ENCODE peak calls at places on chromosomes 4 and X, in nine cellular contexts. One of them, this sample, is unnamed.

GRCh38 chr4:139330283-139330682 is 28.0 kb upstream of the NDUFC1 start:
- DNase-seq in suprapubic skin: no peak
- DNase-seq in GM12865: no peak
- DNase-seq in vagina: no peak
- DNase-seq in upper lobe of left lung: no peak
- DNase-seq in fibroblast of pulmonary artery: no peak
- DNase-seq in astrocyte of the spinal cord: no peak
- DNase-seq in fibroblast of mammary gland: no peak
- DNase-seq in right atrium auricular region: no peak
- DNase-seq in this sample: no peak

GRCh38 chrX:50747471-50747900 is 66.5 kb downstream of the SHROOM4 start:
- DNase-seq in suprapubic skin: no peak
- DNase-seq in GM12865: peak; percentile 10
- DNase-seq in vagina: no peak
- DNase-seq in upper lobe of left lung: no peak
- DNase-seq in fibroblast of pulmonary artery: no peak
- DNase-seq in astrocyte of the spinal cord: peak; percentile 17
- DNase-seq in fibroblast of mammary gland: peak; percentile 30
- DNase-seq in right atrium auricular region: no peak
- DNase-seq in this sample: peak; percentile 36

GRCh38 chrX:75115707-75116413 is 40.2 kb downstream of the ABCB7 start:
- DNase-seq in suprapubic skin: no peak
- DNase-seq in GM12865: no peak
- DNase-seq in vagina: no peak
- DNase-seq in upper lobe of left lung: no peak
- DNase-seq in fibroblast of pulmonary artery: no peak
- DNase-seq in astrocyte of the spinal cord: no peak
- DNase-seq in fibroblast of mammary gland: no peak
- DNase-seq in right atrium auricular region: no peak
- DNase-seq in this sample: no peak

GRCh38 chr4:25908491-25908901 is 5.5 kb upstream of the SMIM20 start:
- DNase-seq in suprapubic skin: no peak
- DNase-seq in GM12865: no peak
- DNase-seq in vagina: no peak
- DNase-seq in upper lobe of left lung: no peak
- DNase-seq in fibroblast of pulmonary artery: peak; percentile 88
- DNase-seq in astrocyte of the spinal cord: peak; percentile 94
- DNase-seq in fibroblast of mammary gland: peak; percentile 99
- DNase-seq in right atrium auricular region: no peak
- DNase-seq in this sample: peak; percentile 90

GRCh38 chrX:3094261-3094660 is 53.0 kb downstream of the ARSF start:
- DNase-seq in suprapubic skin: no peak
- DNase-seq in GM12865: no peak
- DNase-seq in vagina: no peak
- DNase-seq in upper lobe of left lung: no peak
- DNase-seq in fibroblast of pulmonary artery: peak; percentile 3
- DNase-seq in astrocyte of the spinal cord: no peak
- DNase-seq in fibroblast of mammary gland: peak; percentile 1
- DNase-seq in right atrium auricular region: no peak
- DNase-seq in this sample: no peak

GRCh38 chr4:24213936-24214335 is 324.1 kb upstream of the PPARGC1A start:
- DNase-seq in suprapubic skin: no peak
- DNase-seq in GM12865: no peak
- DNase-seq in vagina: no peak
- DNase-seq in upper lobe of left lung: no peak
- DNase-seq in fibroblast of pulmonary artery: no peak
- DNase-seq in astrocyte of the spinal cord: no peak
- DNase-seq in fibroblast of mammary gland: no peak
- DNase-seq in right atrium auricular region: no peak
- DNase-seq in this sample: no peak

GRCh38 chr4:153595894-153596601 is 88.0 kb upstream of the TLR2 start:
- DNase-seq in suprapubic skin: no peak
- DNase-seq in GM12865: no peak
- DNase-seq in vagina: no peak
- DNase-seq in upper lobe of left lung: no peak
- DNase-seq in fibroblast of pulmonary artery: no peak
- DNase-seq in astrocyte of the spinal cord: no peak
- DNase-seq in fibroblast of mammary gland: no peak
- DNase-seq in right atrium auricular region: no peak
- DNase-seq in this sample: no peak

GRCh38 chrX:133681416-133681815 is 266.1 kb upstream of the GPC4 start:
- DNase-seq in suprapubic skin: no peak
- DNase-seq in GM12865: no peak
- DNase-seq in vagina: no peak
- DNase-seq in upper lobe of left lung: no peak
- DNase-seq in fibroblast of pulmonary artery: no peak
- DNase-seq in astrocyte of the spinal cord: no peak
- DNase-seq in fibroblast of mammary gland: no peak
- DNase-seq in right atrium auricular region: no peak
- DNase-seq in this sample: no peak

GRCh38 chr4:40256329-40256728 is 59.5 kb downstream of the RHOH start:
- DNase-seq in suprapubic skin: no peak
- DNase-seq in GM12865: no peak
- DNase-seq in vagina: no peak
- DNase-seq in upper lobe of left lung: no peak
- DNase-seq in fibroblast of pulmonary artery: no peak
- DNase-seq in astrocyte of the spinal cord: no peak
- DNase-seq in fibroblast of mammary gland: no peak
- DNase-seq in right atrium auricular region: no peak
- DNase-seq in this sample: no peak

GRCh38 chr4:117085185-117085701 is at the start of gene TRAM1L1:
- DNase-seq in suprapubic skin: peak; percentile 78
- DNase-seq in GM12865: no peak
- DNase-seq in vagina: no peak
- DNase-seq in upper lobe of left lung: peak; percentile 89
- DNase-seq in fibroblast of pulmonary artery: peak; percentile 54
- DNase-seq in astrocyte of the spinal cord: peak; percentile 79
- DNase-seq in fibroblast of mammary gland: peak; percentile 51
- DNase-seq in right atrium auricular region: peak; percentile 67
- DNase-seq in this sample: peak; percentile 66

GRCh38 chr4:11783588-11783987 is 354.9 kb upstream of the HS3ST1 start:
- DNase-seq in suprapubic skin: no peak
- DNase-seq in GM12865: no peak
- DNase-seq in vagina: no peak
- DNase-seq in upper lobe of left lung: no peak
- DNase-seq in fibroblast of pulmonary artery: no peak
- DNase-seq in astrocyte of the spinal cord: no peak
- DNase-seq in fibroblast of mammary gland: no peak
- DNase-seq in right atrium auricular region: no peak
- DNase-seq in this sample: no peak

GRCh38 chr4:7960790-7961655 is 21.4 kb upstream of the AFAP1 start:
- DNase-seq in suprapubic skin: no peak
- DNase-seq in GM12865: peak; percentile 41
- DNase-seq in vagina: no peak
- DNase-seq in upper lobe of left lung: no peak
- DNase-seq in fibroblast of pulmonary artery: peak; percentile 99
- DNase-seq in astrocyte of the spinal cord: peak; percentile 99
- DNase-seq in fibroblast of mammary gland: peak; percentile 100
- DNase-seq in right atrium auricular region: no peak
- DNase-seq in this sample: peak; percentile 98

GRCh38 chr4:523601-524000 is 24.6 kb downstream of the PIGG start:
- DNase-seq in suprapubic skin: no peak
- DNase-seq in GM12865: no peak
- DNase-seq in vagina: no peak
- DNase-seq in upper lobe of left lung: peak; percentile 54
- DNase-seq in fibroblast of pulmonary artery: no peak
- DNase-seq in astrocyte of the spinal cord: no peak
- DNase-seq in fibroblast of mammary gland: no peak
- DNase-seq in right atrium auricular region: no peak
- DNase-seq in this sample: no peak

GRCh38 chr4:55258152-55258863 is 87.7 kb upstream of the SRD5A3 start:
- DNase-seq in suprapubic skin: no peak
- DNase-seq in GM12865: no peak
- DNase-seq in vagina: no peak
- DNase-seq in upper lobe of left lung: no peak
- DNase-seq in fibroblast of pulmonary artery: peak; percentile 61
- DNase-seq in astrocyte of the spinal cord: no peak
- DNase-seq in fibroblast of mammary gland: peak; percentile 54
- DNase-seq in right atrium auricular region: no peak
- DNase-seq in this sample: peak; percentile 40

GRCh38 chr4:64682481-64682880 is 273.2 kb upstream of the TECRL start:
- DNase-seq in suprapubic skin: no peak
- DNase-seq in GM12865: no peak
- DNase-seq in vagina: no peak
- DNase-seq in upper lobe of left lung: no peak
- DNase-seq in fibroblast of pulmonary artery: no peak
- DNase-seq in astrocyte of the spinal cord: no peak
- DNase-seq in fibroblast of mammary gland: no peak
- DNase-seq in right atrium auricular region: no peak
- DNase-seq in this sample: no peak

GRCh38 chr4:185991750-185992149 is 77.2 kb upstream of the TLR3 start:
- DNase-seq in suprapubic skin: no peak
- DNase-seq in GM12865: peak; percentile 33
- DNase-seq in vagina: no peak
- DNase-seq in upper lobe of left lung: no peak
- DNase-seq in fibroblast of pulmonary artery: no peak
- DNase-seq in astrocyte of the spinal cord: no peak
- DNase-seq in fibroblast of mammary gland: no peak
- DNase-seq in right atrium auricular region: no peak
- DNase-seq in this sample: no peak

GRCh38 chr4:83112678-83113428 is 1.7 kb downstream of the PLAC8 start:
- DNase-seq in suprapubic skin: no peak
- DNase-seq in GM12865: peak; percentile 57
- DNase-seq in vagina: no peak
- DNase-seq in upper lobe of left lung: no peak
- DNase-seq in fibroblast of pulmonary artery: no peak
- DNase-seq in astrocyte of the spinal cord: peak; percentile 36
- DNase-seq in fibroblast of mammary gland: no peak
- DNase-seq in right atrium auricular region: no peak
- DNase-seq in this sample: no peak

GRCh38 chr4:140754918-140755810 is 1.0 kb downstream of the TBC1D9 start:
- DNase-seq in suprapubic skin: no peak
- DNase-seq in GM12865: no peak
- DNase-seq in vagina: no peak
- DNase-seq in upper lobe of left lung: no peak
- DNase-seq in fibroblast of pulmonary artery: peak; percentile 27
- DNase-seq in astrocyte of the spinal cord: no peak
- DNase-seq in fibroblast of mammary gland: no peak
- DNase-seq in right atrium auricular region: no peak
- DNase-seq in this sample: peak; percentile 39
- TF ChIP-seq CTCF in suprapubic skin: no peak
- TF ChIP-seq CTCF in GM12865: no peak
- TF ChIP-seq CTCF in vagina: no peak
- TF ChIP-seq CTCF in upper lobe of left lung: no peak
- TF ChIP-seq CTCF in fibroblast of pulmonary artery: no peak
- TF ChIP-seq CTCF in astrocyte of the spinal cord: no peak
- TF ChIP-seq CTCF in fibroblast of mammary gland: no peak
- TF ChIP-seq CTCF in right atrium auricular region: no peak
- TF ChIP-seq CTCF in this sample: no peak

GRCh38 chrX:49310371-49310770 is 6.9 kb downstream of the GAGE10 start:
- DNase-seq in suprapubic skin: no peak
- DNase-seq in GM12865: no peak
- DNase-seq in vagina: no peak
- DNase-seq in upper lobe of left lung: no peak
- DNase-seq in fibroblast of pulmonary artery: no peak
- DNase-seq in astrocyte of the spinal cord: no peak
- DNase-seq in fibroblast of mammary gland: no peak
- DNase-seq in right atrium auricular region: peak; percentile 54
- DNase-seq in this sample: no peak

GRCh38 chrX:49308604-49309269 is 5.3 kb downstream of the GAGE10 start:
- DNase-seq in suprapubic skin: no peak
- DNase-seq in GM12865: no peak
- DNase-seq in vagina: no peak
- DNase-seq in upper lobe of left lung: no peak
- DNase-seq in fibroblast of pulmonary artery: peak; percentile 44
- DNase-seq in astrocyte of the spinal cord: peak; percentile 8
- DNase-seq in fibroblast of mammary gland: peak; percentile 9
- DNase-seq in right atrium auricular region: peak; percentile 60
- DNase-seq in this sample: peak; percentile 48

DNA sequence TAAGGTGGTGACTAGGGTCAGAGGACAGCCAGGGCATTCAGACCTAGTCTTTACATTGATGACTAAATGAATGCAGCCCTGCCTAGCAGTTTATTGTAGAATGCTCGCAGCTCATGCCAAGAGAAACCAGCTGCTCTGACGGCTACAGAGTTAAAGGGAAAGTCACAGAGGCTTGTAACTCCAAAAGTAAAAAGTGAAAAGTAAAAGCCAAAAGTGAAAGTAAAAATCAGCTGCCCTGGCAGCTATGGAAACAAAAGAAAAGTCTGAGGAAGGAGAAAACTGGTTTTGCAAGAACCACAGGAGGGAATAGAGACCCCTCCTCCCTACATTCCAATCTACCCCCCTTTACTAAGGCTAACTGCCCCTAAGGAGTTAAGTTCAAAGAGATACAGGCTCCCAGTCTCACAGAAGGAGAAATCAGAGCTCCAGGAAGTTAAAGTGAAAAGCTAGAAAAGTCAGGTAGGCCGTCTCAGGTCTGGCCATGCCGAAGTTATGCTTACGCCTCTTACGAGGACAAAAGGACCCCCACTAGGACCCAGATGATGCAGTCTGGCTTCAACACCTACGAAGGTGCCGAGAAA is 6.0 kb downstream of the GAGE10 start:
- DNase-seq in suprapubic skin: no peak
- DNase-seq in GM12865: no peak
- DNase-seq in vagina: no peak
- DNase-seq in upper lobe of left lung: no peak
- DNase-seq in fibroblast of pulmonary artery: peak; percentile 39
- DNase-seq in astrocyte of the spinal cord: peak; percentile 31
- DNase-seq in fibroblast of mammary gland: peak; percentile 38
- DNase-seq in right atrium auricular region: peak; percentile 52
- DNase-seq in this sample: peak; percentile 36
- H3K4me3 ChIP-seq in suprapubic skin: peak overlapping the region; percentile 42
- H3K4me3 ChIP-seq in GM12865: no peak overlapping the region
- H3K4me3 ChIP-seq in vagina: peak overlapping the region; percentile 43
- H3K4me3 ChIP-seq in upper lobe of left lung: no peak overlapping the region
- H3K4me3 ChIP-seq in fibroblast of pulmonary artery: peak overlapping the region; percentile 40
- H3K4me3 ChIP-seq in astrocyte of the spinal cord: no peak overlapping the region
- H3K4me3 ChIP-seq in fibroblast of mammary gland: peak overlapping the region; percentile 25
- H3K4me3 ChIP-seq in right atrium auricular region: peak overlapping the region; percentile 25
- H3K4me3 ChIP-seq in this sample: peak overlapping the region; percentile 44

DNA sequence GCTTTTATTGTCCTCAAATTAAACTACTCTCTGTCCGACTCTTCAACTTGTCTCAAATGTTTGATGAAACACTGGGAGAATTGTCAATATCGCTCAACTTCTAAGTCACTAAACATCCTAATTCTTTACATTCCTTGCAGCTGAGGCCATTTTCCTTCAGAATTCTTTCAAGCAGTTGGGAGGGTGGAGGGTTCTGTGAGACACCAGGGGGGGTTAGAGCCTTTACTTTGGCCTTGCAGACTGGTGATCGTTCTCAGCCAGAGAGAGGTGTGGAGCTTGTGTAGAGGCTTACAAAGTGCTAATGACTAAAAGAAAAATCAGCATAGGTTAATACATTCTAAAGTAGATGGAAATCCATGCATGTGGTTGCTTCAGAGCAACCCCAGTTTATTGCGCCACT is 21.3 kb upstream of the SOX3 start:
- DNase-seq in suprapubic skin: no peak
- DNase-seq in GM12865: no peak
- DNase-seq in vagina: no peak
- DNase-seq in upper lobe of left lung: no peak
- DNase-seq in fibroblast of pulmonary artery: peak; percentile 1
- DNase-seq in astrocyte of the spinal cord: peak; percentile 39
- DNase-seq in fibroblast of mammary gland: no peak
- DNase-seq in right atrium auricular region: no peak
- DNase-seq in this sample: no peak
- TF ChIP-seq CTCF in suprapubic skin: no peak
- TF ChIP-seq CTCF in GM12865: no peak
- TF ChIP-seq CTCF in vagina: no peak
- TF ChIP-seq CTCF in upper lobe of left lung: no peak
- TF ChIP-seq CTCF in fibroblast of pulmonary artery: no peak
- TF ChIP-seq CTCF in astrocyte of the spinal cord: no peak
- TF ChIP-seq CTCF in fibroblast of mammary gland: no peak
- TF ChIP-seq CTCF in right atrium auricular region: no peak
- TF ChIP-seq CTCF in this sample: no peak

GRCh38 chrX:1411331-1411730 is 19.4 kb upstream of the SLC25A6 start:
- DNase-seq in suprapubic skin: peak; percentile 40
- DNase-seq in GM12865: no peak
- DNase-seq in vagina: no peak
- DNase-seq in upper lobe of left lung: no peak
- DNase-seq in fibroblast of pulmonary artery: no peak
- DNase-seq in astrocyte of the spinal cord: no peak
- DNase-seq in fibroblast of mammary gland: no peak
- DNase-seq in right atrium auricular region: no peak
- DNase-seq in this sample: no peak
- H3K4me3 ChIP-seq in suprapubic skin: no peak overlapping the region
- H3K4me3 ChIP-seq in GM12865: no peak overlapping the region
- H3K4me3 ChIP-seq in vagina: no peak overlapping the region
- H3K4me3 ChIP-seq in upper lobe of left lung: no peak overlapping the region
- H3K4me3 ChIP-seq in fibroblast of pulmonary artery: no peak overlapping the region
- H3K4me3 ChIP-seq in astrocyte of the spinal cord: no peak overlapping the region
- H3K4me3 ChIP-seq in fibroblast of mammary gland: no peak overlapping the region
- H3K4me3 ChIP-seq in right atrium auricular region: no peak overlapping the region
- H3K4me3 ChIP-seq in this sample: no peak overlapping the region